ENCODE peak calls at places on chromosomes 12 and 14, in ten cellular contexts. L is ovary, S is Panc1, J is right lobe of liver, N is foreskin fibroblast, E is choroid plexus epithelial cell, V is fibroblast of lung, Y is fibroblast of villous mesenchyme, U is body of pancreas, M is HepG2. G is an unnamed sample.

GRCh38 chr12:100666588-100666987 is 93.1 kb downstream of the GAS2L3 start:
- DNase-seq in V (no peak), U (no peak), L (no peak), S (no peak), M (no peak), Y (no peak), E (no peak), J (no peak), N (no peak), G (no peak)

GRCh38 chr14:106843951-106844483 is 1317.6 kb downstream of the TMEM121 start:
- DNase-seq in N (no peak), E (no peak), M (no peak), Y (peak; percentile 60), J (no peak), S (no peak), L (peak; percentile 40), U (peak; percentile 65), V (no peak), G (no peak)

GRCh38 chr12:113232787-113233585 is 11.7 kb downstream of the TPCN1 start:
- DNase-seq in N (no peak), Y (no peak), U (no peak), L (no peak), M (no peak), J (no peak), S (no peak), E (peak; percentile 73), V (no peak), G (peak; percentile 60)

GRCh38 chr12:49264466-49264872 is 413 bp upstream of the TUBA1C start:
- DNase-seq in Y (no peak), N (peak; percentile 37), J (no peak), E (no peak), S (no peak), M (no peak), V (no peak), L (no peak), U (no peak), G (peak; percentile 80)

GRCh38 chr12:130764475-130765185 is 48.5 kb upstream of the RIMBP2 start:
- DNase-seq in L (no peak), S (peak; percentile 22), N (no peak), E (peak; percentile 22), J (no peak), M (no peak), U (no peak), Y (peak; percentile 63), V (peak; percentile 53), G (no peak)

GRCh38 chr12:69879007-69879960 is 54.3 kb downstream of the MYRFL start:
- DNase-seq in E (peak; percentile 87), N (peak; percentile 64), Y (peak; percentile 68), J (peak; percentile 63), U (peak; percentile 79), V (peak; percentile 82), S (no peak), L (peak; percentile 65), M (peak; percentile 51), G (peak; percentile 71)

GRCh38 chr12:12979731-12980259 is 20.3 kb downstream of the HEBP1 start:
- DNase-seq in S (no peak), U (no peak), M (no peak), L (peak; percentile 66), Y (peak; percentile 95), J (no peak), E (peak; percentile 97), V (peak; percentile 95), N (peak; percentile 90), G (no peak)

GRCh38 chr12:53564941-53565340 is 57.7 kb upstream of the NPFF start:
- DNase-seq in N (no peak), S (no peak), U (no peak), L (no peak), E (no peak), Y (peak; percentile 34), V (peak; percentile 25), M (no peak), J (no peak), G (no peak)

GRCh38 chr14:21825147-21825743 is 151.6 kb upstream of the OR4E1 start:
- DNase-seq in S (no peak), Y (peak; percentile 1), E (peak; percentile 34), M (peak; percentile 68), L (no peak), U (no peak), J (no peak), V (no peak), N (no peak), G (peak; percentile 11)

GRCh38 chr14:71665781-71666180 is 266.4 kb upstream of the RGS6 start:
- DNase-seq in N (no peak), E (peak; percentile 55), U (no peak), S (no peak), Y (no peak), L (no peak), J (no peak), M (no peak), V (no peak), G (no peak)

GRCh38 chr12:132429932-132430643 is 59.9 kb upstream of the FBRSL1 start:
- DNase-seq in L (no peak), M (no peak), E (peak; percentile 34), J (no peak), N (no peak), Y (peak; percentile 3), U (peak; percentile 86), V (no peak), S (no peak), G (peak; percentile 85)

GRCh38 chr14:37078131-37078530 is 94.3 kb downstream of the SLC25A21 start:
- DNase-seq in J (no peak), N (no peak), U (no peak), M (no peak), V (no peak), Y (no peak), E (peak; percentile 14), S (no peak), L (no peak), G (no peak)

DNA sequence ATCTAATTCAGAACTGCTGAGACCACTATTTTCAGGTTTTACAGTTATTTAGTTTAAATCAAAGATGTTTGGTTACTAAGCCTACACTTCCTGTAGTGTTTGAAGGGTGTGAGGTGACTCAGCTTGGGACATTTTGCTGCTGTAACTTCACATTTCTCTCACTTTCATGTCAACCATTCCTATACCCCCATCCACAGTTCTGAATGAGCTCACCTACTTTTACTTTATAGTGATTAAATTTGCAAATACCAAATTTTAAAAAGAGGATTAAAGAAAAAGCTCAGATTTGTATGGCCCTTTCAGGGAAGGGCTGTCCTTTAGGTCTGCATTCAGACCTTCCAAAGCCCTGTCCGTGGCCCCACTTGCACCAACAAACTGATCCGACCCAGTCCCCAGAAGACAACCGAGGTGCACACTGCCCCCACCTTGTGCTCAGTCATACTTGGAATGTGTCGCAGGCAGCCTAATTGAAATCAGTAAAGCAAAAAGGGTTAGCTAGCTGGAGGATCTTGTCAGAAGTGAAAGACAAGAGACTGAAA is 174.4 kb downstream of the MON2 start:
- DNase-seq in Y (peak; percentile 26), U (no peak), E (peak; percentile 59), N (peak; percentile 48), M (no peak), S (no peak), L (no peak), J (no peak), V (peak; percentile 24), G (peak; percentile 73)
- TF ChIP-seq CTCF in Y (no peak), U (no peak), E (no peak), N (no peak), M (no peak), S (no peak), L (no peak), J (no peak), V (no peak), G (no peak)

DNA sequence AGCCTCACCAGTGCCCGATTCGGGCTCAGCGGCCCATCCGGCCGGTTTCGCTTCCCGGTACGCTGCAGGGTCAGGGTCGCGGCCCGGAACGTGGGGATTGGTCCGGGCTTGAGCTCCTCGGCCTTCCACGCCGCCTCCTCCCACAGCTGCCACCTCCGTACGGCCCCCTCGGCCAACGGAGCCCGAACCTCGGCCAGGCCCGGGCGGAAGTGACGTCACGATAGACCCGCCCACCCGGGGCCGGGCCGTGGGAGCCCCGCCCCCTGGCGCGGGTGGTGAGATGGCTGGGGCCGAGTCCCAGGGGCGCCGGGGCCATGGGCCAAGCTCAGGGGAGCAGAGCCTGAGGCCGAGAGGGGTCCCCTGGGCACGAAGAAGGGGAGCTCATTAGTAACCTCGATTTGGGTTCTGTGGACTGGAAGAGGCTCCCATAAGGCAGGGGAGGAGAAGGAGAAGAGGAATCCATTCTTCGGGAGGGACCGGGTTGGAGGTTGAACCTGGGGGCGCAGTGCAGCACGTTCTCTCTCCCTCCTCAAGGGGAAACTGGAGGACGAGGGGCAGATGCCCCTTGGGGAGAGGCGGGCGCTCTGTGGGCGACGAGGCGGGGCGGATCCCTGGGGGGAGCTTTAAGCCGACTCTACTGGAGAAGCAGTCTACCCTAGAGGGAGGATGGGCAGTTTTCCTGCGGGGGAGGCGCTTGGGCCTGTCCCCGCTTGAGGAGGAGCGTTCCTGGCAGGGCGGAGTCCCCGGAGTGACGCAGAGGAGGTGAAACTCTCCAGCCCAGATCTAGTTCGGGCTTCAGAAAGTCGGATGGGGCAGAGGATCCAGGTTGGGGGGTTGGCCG is at the start of gene MLF2:
- DNase-seq in S (peak; percentile 91), U (peak; percentile 99), L (peak; percentile 99), N (peak; percentile 99), M (peak; percentile 96), J (peak; percentile 99), E (peak; percentile 100), V (peak; percentile 99), Y (peak; percentile 99), G (peak; percentile 98)
- TF ChIP-seq CTCF in S (no peak), U (no peak), L (peak; percentile 98), N (no peak), M (peak; percentile 33), J (peak; percentile 98), E (no peak), V (peak; percentile 95), Y (no peak), G (peak; percentile 94)

GRCh38 chr14:78512021-78512420 is 341.8 kb downstream of the NRXN3 start:
- DNase-seq in J (no peak), S (no peak), Y (no peak), V (no peak), L (no peak), U (no peak), E (no peak), N (no peak), M (no peak), G (no peak)

GRCh38 chr14:78508023-78508422 is 337.9 kb downstream of the NRXN3 start:
- DNase-seq in V (no peak), Y (no peak), S (no peak), U (no peak), M (no peak), J (no peak), N (no peak), L (no peak), E (no peak), G (no peak)

GRCh38 chr14:78509516-78509915 is 339.3 kb downstream of the NRXN3 start:
- DNase-seq in N (no peak), M (no peak), L (no peak), Y (no peak), S (no peak), E (no peak), V (no peak), J (no peak), U (no peak), G (no peak)
- TF ChIP-seq CTCF in N (no peak), M (no peak), L (no peak), Y (no peak), S (no peak), E (no peak), V (no peak), J (no peak), U (no peak), G (no peak)

DNA sequence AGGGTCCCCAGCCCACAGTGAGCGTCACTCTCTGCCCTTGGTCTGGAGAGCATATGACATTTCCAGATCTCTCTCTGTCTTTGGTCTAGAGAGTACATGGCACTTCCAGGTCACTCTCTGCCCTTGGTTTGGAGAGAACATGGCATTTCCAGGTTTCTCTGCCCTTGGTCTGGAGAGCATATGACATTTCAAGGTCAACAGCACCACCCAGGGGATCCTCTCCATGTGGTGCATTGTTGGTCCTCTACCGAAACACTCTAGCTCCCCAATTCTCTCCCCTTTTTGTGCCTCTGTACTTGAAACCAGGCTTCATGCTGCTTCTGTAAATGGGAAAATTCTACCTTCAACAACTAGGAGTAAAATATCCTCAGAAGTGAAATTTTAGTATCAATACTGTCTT is 399.4 kb downstream of the NELL2 start:
- DNase-seq in J (no peak), U (no peak), V (no peak), L (no peak), E (no peak), N (no peak), M (no peak), Y (no peak), S (no peak), G (no peak)
- TF ChIP-seq CTCF in J (no peak), U (no peak), V (no peak), L (no peak), E (no peak), N (no peak), M (peak; percentile 49), Y (no peak), S (no peak), G (no peak)

G was measured in GM20000.